ENCODE peak calls at places on chromosomes 2 and 18, in ten cellular contexts. One of them, this sample, is unnamed.

GRCh38 chr2:27809761-27810241 is 38.3 kb downstream of the MRPL33 start:
- DNase-seq in stimulated activated CD8-positive, alpha-beta memory T cell treated with anti-CD3 and anti-CD28 coated beads, Interleukin-4, amount 100 ng/mL, for 24 hours: no peak
- DNase-seq in GM12891: no peak
- DNase-seq in fibroblast of the conjunctiva: no peak
- DNase-seq in endodermal cell: no peak
- DNase-seq in activated CD8-positive, alpha-beta memory T cell treated with anti-CD3 and anti-CD28 coated beads, Interleukin-2, amount 50 U/mL, for 4 hours: no peak
- DNase-seq in Peyer's patch: no peak
- DNase-seq in activated effector memory CD4-positive, alpha-beta T cell treated with Interleukin-2 at 50 U/mL for 16 hours: no peak
- DNase-seq in amniotic stem cell: no peak
- DNase-seq in RKO: peak
- DNase-seq in this sample: no peak

GRCh38 chr2:165810418-165810817 is 16.4 kb upstream of the GALNT3 start:
- DNase-seq in stimulated activated CD8-positive, alpha-beta memory T cell treated with anti-CD3 and anti-CD28 coated beads, Interleukin-4, amount 100 ng/mL, for 24 hours: no peak
- DNase-seq in Peyer's patch: no peak
- DNase-seq in amniotic stem cell: no peak
- DNase-seq in activated effector memory CD4-positive, alpha-beta T cell treated with Interleukin-2 at 50 U/mL for 16 hours: no peak
- DNase-seq in endodermal cell: no peak
- DNase-seq in RKO: no peak
- DNase-seq in GM12891: no peak
- DNase-seq in fibroblast of the conjunctiva: no peak
- DNase-seq in activated CD8-positive, alpha-beta memory T cell treated with anti-CD3 and anti-CD28 coated beads, Interleukin-2, amount 50 U/mL, for 4 hours: no peak
- DNase-seq in this sample: no peak

GRCh38 chr2:241892299-241893137 is 23.0 kb downstream of the RTP5 start:
- DNase-seq in activated CD8-positive, alpha-beta memory T cell treated with anti-CD3 and anti-CD28 coated beads, Interleukin-2, amount 50 U/mL, for 4 hours: peak
- DNase-seq in Peyer's patch: peak
- DNase-seq in GM12891: no peak
- DNase-seq in fibroblast of the conjunctiva: peak
- DNase-seq in stimulated activated CD8-positive, alpha-beta memory T cell treated with anti-CD3 and anti-CD28 coated beads, Interleukin-4, amount 100 ng/mL, for 24 hours: no peak
- DNase-seq in amniotic stem cell: no peak
- DNase-seq in endodermal cell: no peak
- DNase-seq in RKO: no peak
- DNase-seq in activated effector memory CD4-positive, alpha-beta T cell treated with Interleukin-2 at 50 U/mL for 16 hours: no peak
- DNase-seq in this sample: no peak

GRCh38 chr18:31097666-31098065 is 4.6 kb downstream of the DSC2 start:
- DNase-seq in amniotic stem cell: no peak
- DNase-seq in activated effector memory CD4-positive, alpha-beta T cell treated with Interleukin-2 at 50 U/mL for 16 hours: no peak
- DNase-seq in activated CD8-positive, alpha-beta memory T cell treated with anti-CD3 and anti-CD28 coated beads, Interleukin-2, amount 50 U/mL, for 4 hours: no peak
- DNase-seq in RKO: no peak
- DNase-seq in stimulated activated CD8-positive, alpha-beta memory T cell treated with anti-CD3 and anti-CD28 coated beads, Interleukin-4, amount 100 ng/mL, for 24 hours: no peak
- DNase-seq in Peyer's patch: peak
- DNase-seq in fibroblast of the conjunctiva: no peak
- DNase-seq in endodermal cell: no peak
- DNase-seq in GM12891: no peak
- DNase-seq in this sample: no peak

GRCh38 chr2:66438498-66439290 is 3.8 kb downstream of the MEIS1 start:
- DNase-seq in stimulated activated CD8-positive, alpha-beta memory T cell treated with anti-CD3 and anti-CD28 coated beads, Interleukin-4, amount 100 ng/mL, for 24 hours: no peak
- DNase-seq in endodermal cell: no peak
- DNase-seq in activated CD8-positive, alpha-beta memory T cell treated with anti-CD3 and anti-CD28 coated beads, Interleukin-2, amount 50 U/mL, for 4 hours: no peak
- DNase-seq in amniotic stem cell: no peak
- DNase-seq in activated effector memory CD4-positive, alpha-beta T cell treated with Interleukin-2 at 50 U/mL for 16 hours: no peak
- DNase-seq in RKO: no peak
- DNase-seq in GM12891: no peak
- DNase-seq in fibroblast of the conjunctiva: no peak
- DNase-seq in Peyer's patch: no peak
- DNase-seq in this sample: no peak

GRCh38 chr2:59080465-59081181 is 839.5 kb upstream of the FANCL start:
- DNase-seq in fibroblast of the conjunctiva: no peak
- DNase-seq in GM12891: no peak
- DNase-seq in endodermal cell: no peak
- DNase-seq in RKO: no peak
- DNase-seq in activated effector memory CD4-positive, alpha-beta T cell treated with Interleukin-2 at 50 U/mL for 16 hours: no peak
- DNase-seq in stimulated activated CD8-positive, alpha-beta memory T cell treated with anti-CD3 and anti-CD28 coated beads, Interleukin-4, amount 100 ng/mL, for 24 hours: no peak
- DNase-seq in Peyer's patch: no peak
- DNase-seq in activated CD8-positive, alpha-beta memory T cell treated with anti-CD3 and anti-CD28 coated beads, Interleukin-2, amount 50 U/mL, for 4 hours: no peak
- DNase-seq in amniotic stem cell: no peak
- DNase-seq in this sample: no peak

GRCh38 chr18:5600376-5601071 is 56.7 kb upstream of the EPB41L3 start:
- DNase-seq in GM12891: no peak
- DNase-seq in Peyer's patch: no peak
- DNase-seq in activated CD8-positive, alpha-beta memory T cell treated with anti-CD3 and anti-CD28 coated beads, Interleukin-2, amount 50 U/mL, for 4 hours: no peak
- DNase-seq in endodermal cell: no peak
- DNase-seq in fibroblast of the conjunctiva: peak
- DNase-seq in activated effector memory CD4-positive, alpha-beta T cell treated with Interleukin-2 at 50 U/mL for 16 hours: no peak
- DNase-seq in amniotic stem cell: no peak
- DNase-seq in RKO: peak
- DNase-seq in stimulated activated CD8-positive, alpha-beta memory T cell treated with anti-CD3 and anti-CD28 coated beads, Interleukin-4, amount 100 ng/mL, for 24 hours: no peak
- DNase-seq in this sample: peak

GRCh38 chr2:30030361-30030760 is 109.0 kb upstream of the ALK start:
- DNase-seq in RKO: no peak
- DNase-seq in amniotic stem cell: no peak
- DNase-seq in fibroblast of the conjunctiva: no peak
- DNase-seq in activated effector memory CD4-positive, alpha-beta T cell treated with Interleukin-2 at 50 U/mL for 16 hours: no peak
- DNase-seq in endodermal cell: no peak
- DNase-seq in Peyer's patch: no peak
- DNase-seq in stimulated activated CD8-positive, alpha-beta memory T cell treated with anti-CD3 and anti-CD28 coated beads, Interleukin-4, amount 100 ng/mL, for 24 hours: no peak
- DNase-seq in activated CD8-positive, alpha-beta memory T cell treated with anti-CD3 and anti-CD28 coated beads, Interleukin-2, amount 50 U/mL, for 4 hours: no peak
- DNase-seq in GM12891: no peak
- DNase-seq in this sample: no peak

GRCh38 chr18:41391616-41392610 is 563.1 kb upstream of the PIK3C3 start:
- DNase-seq in activated CD8-positive, alpha-beta memory T cell treated with anti-CD3 and anti-CD28 coated beads, Interleukin-2, amount 50 U/mL, for 4 hours: no peak
- DNase-seq in endodermal cell: peak
- DNase-seq in fibroblast of the conjunctiva: peak
- DNase-seq in GM12891: peak
- DNase-seq in amniotic stem cell: peak
- DNase-seq in activated effector memory CD4-positive, alpha-beta T cell treated with Interleukin-2 at 50 U/mL for 16 hours: no peak
- DNase-seq in Peyer's patch: no peak
- DNase-seq in stimulated activated CD8-positive, alpha-beta memory T cell treated with anti-CD3 and anti-CD28 coated beads, Interleukin-4, amount 100 ng/mL, for 24 hours: no peak
- DNase-seq in RKO: peak
- DNase-seq in this sample: peak

GRCh38 chr2:62196278-62196901 is 475 bp downstream of the B3GNT2 start:
- DNase-seq in fibroblast of the conjunctiva: no peak
- DNase-seq in GM12891: no peak
- DNase-seq in amniotic stem cell: no peak
- DNase-seq in RKO: peak
- DNase-seq in activated CD8-positive, alpha-beta memory T cell treated with anti-CD3 and anti-CD28 coated beads, Interleukin-2, amount 50 U/mL, for 4 hours: peak
- DNase-seq in Peyer's patch: peak
- DNase-seq in activated effector memory CD4-positive, alpha-beta T cell treated with Interleukin-2 at 50 U/mL for 16 hours: peak
- DNase-seq in endodermal cell: peak
- DNase-seq in stimulated activated CD8-positive, alpha-beta memory T cell treated with anti-CD3 and anti-CD28 coated beads, Interleukin-4, amount 100 ng/mL, for 24 hours: peak
- DNase-seq in this sample: no peak

GRCh38 chr2:128640166-128640846 is 321.6 kb upstream of the HS6ST1 start:
- DNase-seq in GM12891: no peak
- DNase-seq in activated CD8-positive, alpha-beta memory T cell treated with anti-CD3 and anti-CD28 coated beads, Interleukin-2, amount 50 U/mL, for 4 hours: no peak
- DNase-seq in fibroblast of the conjunctiva: no peak
- DNase-seq in stimulated activated CD8-positive, alpha-beta memory T cell treated with anti-CD3 and anti-CD28 coated beads, Interleukin-4, amount 100 ng/mL, for 24 hours: no peak
- DNase-seq in activated effector memory CD4-positive, alpha-beta T cell treated with Interleukin-2 at 50 U/mL for 16 hours: no peak
- DNase-seq in Peyer's patch: peak
- DNase-seq in endodermal cell: peak
- DNase-seq in amniotic stem cell: no peak
- DNase-seq in RKO: no peak
- DNase-seq in this sample: no peak

GRCh38 chr2:149038442-149039212 is at the start of gene LYPD6B:
- DNase-seq in fibroblast of the conjunctiva: no peak
- DNase-seq in stimulated activated CD8-positive, alpha-beta memory T cell treated with anti-CD3 and anti-CD28 coated beads, Interleukin-4, amount 100 ng/mL, for 24 hours: no peak
- DNase-seq in activated effector memory CD4-positive, alpha-beta T cell treated with Interleukin-2 at 50 U/mL for 16 hours: no peak
- DNase-seq in Peyer's patch: peak
- DNase-seq in RKO: no peak
- DNase-seq in GM12891: peak
- DNase-seq in endodermal cell: peak
- DNase-seq in activated CD8-positive, alpha-beta memory T cell treated with anti-CD3 and anti-CD28 coated beads, Interleukin-2, amount 50 U/mL, for 4 hours: no peak
- DNase-seq in amniotic stem cell: no peak
- DNase-seq in this sample: peak

GRCh38 chr2:134706587-134707329 is 12.0 kb downstream of the TMEM163 start:
- DNase-seq in GM12891: no peak
- DNase-seq in amniotic stem cell: no peak
- DNase-seq in activated effector memory CD4-positive, alpha-beta T cell treated with Interleukin-2 at 50 U/mL for 16 hours: no peak
- DNase-seq in Peyer's patch: no peak
- DNase-seq in endodermal cell: no peak
- DNase-seq in stimulated activated CD8-positive, alpha-beta memory T cell treated with anti-CD3 and anti-CD28 coated beads, Interleukin-4, amount 100 ng/mL, for 24 hours: no peak
- DNase-seq in fibroblast of the conjunctiva: no peak
- DNase-seq in RKO: no peak
- DNase-seq in activated CD8-positive, alpha-beta memory T cell treated with anti-CD3 and anti-CD28 coated beads, Interleukin-2, amount 50 U/mL, for 4 hours: no peak
- DNase-seq in this sample: no peak

GRCh38 chr2:170462433-170463205 is 252.5 kb upstream of the SP5 start:
- DNase-seq in stimulated activated CD8-positive, alpha-beta memory T cell treated with anti-CD3 and anti-CD28 coated beads, Interleukin-4, amount 100 ng/mL, for 24 hours: no peak
- DNase-seq in amniotic stem cell: no peak
- DNase-seq in activated effector memory CD4-positive, alpha-beta T cell treated with Interleukin-2 at 50 U/mL for 16 hours: no peak
- DNase-seq in activated CD8-positive, alpha-beta memory T cell treated with anti-CD3 and anti-CD28 coated beads, Interleukin-2, amount 50 U/mL, for 4 hours: no peak
- DNase-seq in endodermal cell: peak
- DNase-seq in RKO: no peak
- DNase-seq in fibroblast of the conjunctiva: no peak
- DNase-seq in GM12891: no peak
- DNase-seq in Peyer's patch: no peak
- DNase-seq in this sample: no peak

GRCh38 chr18:72762505-72763122 is 105.2 kb downstream of the NETO1 start:
- DNase-seq in endodermal cell: no peak
- DNase-seq in RKO: peak
- DNase-seq in stimulated activated CD8-positive, alpha-beta memory T cell treated with anti-CD3 and anti-CD28 coated beads, Interleukin-4, amount 100 ng/mL, for 24 hours: no peak
- DNase-seq in activated effector memory CD4-positive, alpha-beta T cell treated with Interleukin-2 at 50 U/mL for 16 hours: no peak
- DNase-seq in fibroblast of the conjunctiva: peak
- DNase-seq in activated CD8-positive, alpha-beta memory T cell treated with anti-CD3 and anti-CD28 coated beads, Interleukin-2, amount 50 U/mL, for 4 hours: no peak
- DNase-seq in GM12891: no peak
- DNase-seq in amniotic stem cell: peak
- DNase-seq in Peyer's patch: no peak
- DNase-seq in this sample: peak

This sample was measured in neural progenitor cell.